ENCODE peak calls at places on chromosomes 6 and 20, in ten cellular contexts. A is OCI-LY7, H is psoas muscle, X is lower leg skin, I is left ventricle myocardium inferior, P is astrocyte of the spinal cord, D is A549, B is tibial artery, L is brain microvascular endothelial cell, R is choroid plexus epithelial cell. Q is an unnamed sample.
A peak's percentile ranks its signal among the peaks of the same experiment; 100 is the strongest.

GRCh38 chr20:13101701-13102100 is 92.9 kb downstream of the SPTLC3 start:
- DNase-seq in A (no peak), H (no peak), X (no peak), I (no peak), P (peak; percentile 33), D (no peak), B (no peak), L (peak; percentile 47), R (peak; percentile 73), Q (peak; percentile 52)

GRCh38 chr6:103570431-103570830 is 1289.3 kb downstream of the HACE1 start:
- DNase-seq in A (no peak), H (no peak), X (no peak), I (no peak), P (no peak), D (no peak), B (no peak), L (no peak), R (no peak), Q (no peak)

GRCh38 chr20:17570347-17571152 is 675 bp downstream of the DSTN start:
- DNase-seq in A (peak; percentile 46), H (peak; percentile 50), X (peak; percentile 46), I (peak; percentile 37), P (peak; percentile 48), D (peak; percentile 77), B (peak; percentile 80), L (no peak), R (peak; percentile 52), Q (peak; percentile 41)

GRCh38 chr6:167329014-167329413 is 4.1 kb downstream of the TTLL2 start:
- DNase-seq in A (no peak), H (no peak), X (no peak), I (no peak), P (no peak), D (no peak), B (no peak), L (no peak), R (no peak), Q (no peak)

GRCh38 chr6:7086488-7086887 is 21.3 kb upstream of the RREB1 start:
- DNase-seq in A (no peak), H (peak; percentile 65), X (peak; percentile 25), I (peak; percentile 30), P (peak; percentile 29), D (no peak), B (no peak), L (no peak), R (peak; percentile 31), Q (peak; percentile 55)

GRCh38 chr6:82702574-82702973 is 339.0 kb downstream of the TPBG start:
- DNase-seq in A (no peak), H (no peak), X (no peak), I (no peak), P (no peak), D (no peak), B (no peak), L (no peak), R (no peak), Q (no peak)

GRCh38 chr6:42374027-42374669 is 77.6 kb downstream of the TRERF1 start:
- DNase-seq in A (no peak), H (no peak), X (no peak), I (no peak), P (no peak), D (no peak), B (no peak), L (no peak), R (no peak), Q (no peak)

GRCh38 chr6:1479095-1479494 is 89.7 kb downstream of the FOXF2 start:
- DNase-seq in A (no peak), H (no peak), X (no peak), I (no peak), P (peak; percentile 64), D (no peak), B (no peak), L (no peak), R (peak; percentile 45), Q (peak; percentile 99)

GRCh38 chr6:40755046-40755681 is 168.0 kb upstream of the LRFN2 start:
- DNase-seq in A (no peak), H (no peak), X (no peak), I (no peak), P (peak; percentile 50), D (no peak), B (no peak), L (peak; percentile 32), R (peak; percentile 34), Q (peak; percentile 65)

GRCh38 chr6:97626586-97627441 is 343.8 kb upstream of the MMS22L start:
- DNase-seq in A (peak; percentile 0), H (no peak), X (no peak), I (no peak), P (peak; percentile 47), D (no peak), B (no peak), L (peak; percentile 9), R (peak; percentile 62), Q (peak; percentile 3)

GRCh38 chr6:15247214-15247749 is 1.4 kb downstream of the JARID2 start:
- DNase-seq in A (no peak), H (no peak), X (no peak), I (no peak), P (no peak), D (no peak), B (no peak), L (no peak), R (no peak), Q (no peak)

DNA sequence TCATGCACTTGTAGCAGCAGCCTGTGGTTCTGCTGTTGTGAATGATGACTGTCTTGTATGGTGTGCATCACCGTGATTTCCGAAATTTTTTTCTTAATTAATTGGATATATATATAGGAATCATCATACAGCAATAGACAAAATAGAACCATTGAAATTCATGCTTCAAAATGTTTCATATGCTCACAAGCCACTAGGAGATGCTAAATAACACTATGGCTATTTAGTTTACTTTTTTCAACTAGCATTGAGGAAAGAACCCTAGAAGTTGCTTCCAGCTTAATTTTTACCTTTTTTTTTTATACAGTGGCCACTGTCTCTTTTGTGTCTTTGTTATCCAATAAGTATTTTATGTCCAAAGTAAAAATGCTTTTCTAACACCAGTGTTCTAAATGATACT is 485.4 kb downstream of the CDKAL1 start:
- DNase-seq in A (no peak), H (no peak), X (no peak), I (no peak), P (peak; percentile 29), D (no peak), B (no peak), L (no peak), R (peak; percentile 48), Q (no peak)
- TF ChIP-seq CTCF in A (no peak), H (no peak), X (no peak), I (peak; percentile 28), P (peak; percentile 39), D (no peak), B (no peak), L (peak; percentile 18), R (peak; percentile 55), Q (peak; percentile 28)

DNA sequence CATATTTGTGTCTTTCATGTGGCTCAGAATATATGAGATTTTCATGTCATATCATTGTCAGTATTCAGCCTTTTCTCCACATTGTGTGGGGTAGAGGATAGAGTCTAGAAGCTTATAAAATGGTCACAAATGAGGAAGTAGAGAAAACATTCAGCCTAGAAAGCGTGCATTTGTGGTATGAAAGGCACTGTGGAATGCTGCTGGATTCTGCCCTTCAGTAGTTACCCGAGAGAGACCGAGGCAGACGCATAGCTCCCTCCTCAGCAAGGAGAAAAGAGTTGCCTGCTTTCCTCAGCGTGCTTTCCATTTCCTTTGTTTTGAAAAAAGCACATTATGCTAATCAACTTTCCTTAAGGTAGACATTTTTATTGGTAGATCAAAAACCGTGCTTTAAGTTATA is 28.7 kb downstream of the MYB start:
- DNase-seq in A (no peak), H (no peak), X (no peak), I (no peak), P (peak; percentile 3), D (no peak), B (no peak), L (no peak), R (no peak), Q (no peak)
- H3K4me3 ChIP-seq in A (no peak overlapping the region), H (no peak overlapping the region), X (no peak overlapping the region), I (no peak overlapping the region), P (no peak overlapping the region), D (no peak overlapping the region), B (no peak overlapping the region), L (no peak overlapping the region), R (no peak overlapping the region), Q (no peak overlapping the region)

DNA sequence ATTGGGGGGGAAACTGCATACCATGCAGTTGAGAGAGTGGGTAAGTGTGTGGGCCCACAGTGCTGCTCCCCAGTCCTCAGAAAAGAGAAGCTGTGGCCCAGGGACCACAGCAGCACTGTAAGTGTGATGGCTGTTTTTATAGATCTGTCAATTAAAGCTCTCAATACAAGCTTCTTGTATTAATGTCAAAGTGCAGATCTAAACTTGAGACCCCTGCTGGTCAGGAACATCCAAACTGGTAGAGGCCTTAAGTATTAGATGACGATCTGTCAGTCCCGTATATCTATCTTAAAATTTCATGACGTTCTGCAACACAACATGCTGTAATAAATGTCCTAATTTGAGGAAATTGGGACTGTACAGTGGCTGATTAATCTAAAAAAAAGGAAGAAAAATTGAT is 74.8 kb downstream of the TULP4 start:
- DNase-seq in A (peak; percentile 56), H (no peak), X (no peak), I (no peak), P (no peak), D (peak; percentile 27), B (no peak), L (no peak), R (no peak), Q (no peak)
- TF ChIP-seq CTCF in A (peak; percentile 76), H (peak; percentile 4), X (no peak), I (no peak), P (peak; percentile 7), D (no peak), B (no peak), L (peak; percentile 36), R (peak; percentile 29), Q (peak; percentile 18)

GRCh38 chr20:53001502-53002301 is 29.5 kb downstream of the TSHZ2 start:
- DNase-seq in A (peak; percentile 91), H (no peak), X (no peak), I (no peak), P (no peak), D (no peak), B (no peak), L (no peak), R (no peak), Q (no peak)

GRCh38 chr20:53002786-53003185 is 30.6 kb downstream of the TSHZ2 start:
- DNase-seq in A (no peak), H (no peak), X (no peak), I (no peak), P (no peak), D (no peak), B (no peak), L (no peak), R (no peak), Q (no peak)

GRCh38 chr20:52999040-52999439 is 26.9 kb downstream of the TSHZ2 start:
- DNase-seq in A (no peak), H (no peak), X (no peak), I (no peak), P (no peak), D (no peak), B (no peak), L (no peak), R (no peak), Q (no peak)

GRCh38 chr20:53004267-53004813 is 32.2 kb downstream of the TSHZ2 start:
- DNase-seq in A (no peak), H (no peak), X (no peak), I (no peak), P (no peak), D (no peak), B (no peak), L (no peak), R (no peak), Q (no peak)

DNA sequence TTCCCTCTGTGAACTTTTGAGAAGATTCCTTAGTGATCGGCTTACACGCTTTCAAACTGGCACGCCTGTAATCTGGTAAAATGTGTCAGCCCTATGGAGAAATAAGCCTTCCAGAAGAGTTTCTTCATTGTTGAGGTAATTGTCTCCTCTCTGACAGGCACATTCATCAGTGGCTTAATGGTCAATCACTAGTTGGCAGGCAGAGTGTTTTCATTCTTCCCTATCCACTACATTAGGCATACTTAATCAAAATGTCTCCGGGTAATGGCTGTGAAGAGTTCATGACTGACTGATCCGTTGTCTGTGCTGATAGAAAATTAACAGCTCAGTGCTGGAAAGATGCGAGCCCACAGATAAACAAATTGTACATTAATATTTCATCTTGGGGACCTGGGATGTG is 31.3 kb downstream of the TSHZ2 start:
- DNase-seq in A (no peak), H (no peak), X (no peak), I (no peak), P (peak; percentile 14), D (no peak), B (no peak), L (no peak), R (no peak), Q (peak; percentile 70)
- H3K4me3 ChIP-seq in A (peak overlapping the region; percentile 63), H (no peak overlapping the region), X (no peak overlapping the region), I (no peak overlapping the region), P (no peak overlapping the region), D (no peak overlapping the region), B (no peak overlapping the region), L (no peak overlapping the region), R (no peak overlapping the region), Q (no peak overlapping the region)

Q was measured in fibroblast of mammary gland.